ENCODE peak calls at places on chromosomes 7 and 10, in five cellular contexts. S, L, V, X and Y are unnamed samples.
A peak's percentile ranks its signal among the peaks of the same experiment; 100 is the strongest.

GRCh38 chr7:27774717-27775328 is 34.9 kb downstream of the TAX1BP1 start:
- DNase-seq in S (peak; percentile 64), L (no peak), V (no peak), X (no peak), Y (no peak)

GRCh38 chr7:157011333-157012112 is 1.1 kb upstream of the MNX1 start:
- DNase-seq in S (no peak), L (no peak), V (no peak), X (no peak), Y (no peak)

GRCh38 chr10:21624951-21625350 is 90.9 kb downstream of the MLLT10 start:
- DNase-seq in S (no peak), L (no peak), V (no peak), X (no peak), Y (no peak)

GRCh38 chr7:33698692-33699128 is 206.6 kb upstream of the BMPER start:
- DNase-seq in S (peak; percentile 15), L (no peak), V (no peak), X (no peak), Y (no peak)

GRCh38 chr7:125316451-125316850 is 386.8 kb upstream of the POT1 start:
- DNase-seq in S (no peak), L (no peak), V (no peak), X (no peak), Y (peak; percentile 26)

GRCh38 chr10:132967540-132967939 is 25.2 kb upstream of the CFAP46 start:
- DNase-seq in S (no peak), L (no peak), V (no peak), X (no peak), Y (no peak)

GRCh38 chr7:129779602-129780256 is 168.2 kb downstream of the NRF1 start:
- DNase-seq in S (no peak), L (no peak), V (no peak), X (peak; percentile 34), Y (no peak)

GRCh38 chr10:119165171-119166110 is at the start of gene SFXN4:
- DNase-seq in S (peak; percentile 72), L (peak; percentile 81), V (peak; percentile 55), X (peak; percentile 76), Y (peak; percentile 70)

GRCh38 chr7:149622444-149623210 is 125.0 kb upstream of the ZNF746 start:
- DNase-seq in S (no peak), L (no peak), V (no peak), X (no peak), Y (no peak)

GRCh38 chr7:131115340-131115739 is 212.3 kb upstream of the MKLN1 start:
- DNase-seq in S (no peak), L (no peak), V (no peak), X (no peak), Y (no peak)